ENCODE peak calls at places on chromosomes 2 and 18, in eight cellular contexts. L is A172, V is astrocyte of the cerebellum, P is GM03348, T is T-helper 2 cell, D is NCI-H774, C is myocyte, M is ELF-1. F is an unnamed sample.

GRCh38 chr2:99488999-99489757 is 639 bp downstream of the REV1 start:
- DNase-seq in L (peak), V (no peak), P (peak), T (peak), D (peak), C (peak), M (peak), F (peak)

GRCh38 chr2:231554748-231555545 is 24.7 kb upstream of the NMUR1 start:
- DNase-seq in L (no peak), V (no peak), P (peak), T (no peak), D (no peak), C (no peak), M (no peak), F (no peak)

GRCh38 chr18:79610461-79611039 is 69.1 kb upstream of the CTDP1 start:
- DNase-seq in L (no peak), V (no peak), P (no peak), T (no peak), D (no peak), C (no peak), M (no peak), F (no peak)

GRCh38 chr2:70772486-70773155 is 4.6 kb upstream of the ADD2 start:
- DNase-seq in L (no peak), V (no peak), P (no peak), T (no peak), D (no peak), C (no peak), M (no peak), F (no peak)

GRCh38 chr2:38533180-38533579 is 69.5 kb downstream of the HNRNPLL start:
- DNase-seq in L (no peak), V (no peak), P (no peak), T (no peak), D (no peak), C (no peak), M (no peak), F (peak)

GRCh38 chr2:221451836-221452774 is 120.0 kb downstream of the EPHA4 start:
- DNase-seq in L (no peak), V (no peak), P (no peak), T (no peak), D (no peak), C (no peak), M (no peak), F (no peak)

GRCh38 chr2:207467716-207468347 is 61.9 kb upstream of the CREB1 start:
- DNase-seq in L (peak), V (peak), P (peak), T (no peak), D (no peak), C (peak), M (no peak), F (no peak)

GRCh38 chr2:8496617-8497016 is 185.2 kb upstream of the ID2 start:
- DNase-seq in L (no peak), V (no peak), P (no peak), T (no peak), D (no peak), C (no peak), M (no peak), F (no peak)